ENCODE peak calls at places on chromosomes 3 and 15, in ten cellular contexts. One of them, this sample, is unnamed.

GRCh38 chr3:58784425-58784824 is 117.9 kb upstream of the FAM3D start:
- DNase-seq in stomach: no peak
- DNase-seq in K562: no peak
- DNase-seq in spleen: no peak
- DNase-seq in GM12878: no peak
- DNase-seq in GM12891: no peak
- DNase-seq in upper lobe of left lung: no peak
- DNase-seq in esophagus muscularis mucosa: no peak
- DNase-seq in transverse colon: no peak
- DNase-seq in vagina: no peak
- DNase-seq in this sample: no peak

GRCh38 chr15:31522056-31522455 is 195.4 kb downstream of the KLF13 start:
- DNase-seq in stomach: no peak
- DNase-seq in K562: no peak
- DNase-seq in spleen: no peak
- DNase-seq in GM12878: no peak
- DNase-seq in GM12891: no peak
- DNase-seq in upper lobe of left lung: no peak
- DNase-seq in esophagus muscularis mucosa: no peak
- DNase-seq in transverse colon: no peak
- DNase-seq in vagina: no peak
- DNase-seq in this sample: no peak

GRCh38 chr3:122356402-122356801 is 26.6 kb downstream of the MIX23 start:
- DNase-seq in stomach: peak; percentile 67
- DNase-seq in K562: peak; percentile 16
- DNase-seq in spleen: no peak
- DNase-seq in GM12878: no peak
- DNase-seq in GM12891: peak; percentile 13
- DNase-seq in upper lobe of left lung: peak; percentile 22
- DNase-seq in esophagus muscularis mucosa: no peak
- DNase-seq in transverse colon: peak; percentile 78
- DNase-seq in vagina: no peak
- DNase-seq in this sample: no peak

GRCh38 chr3:11717768-11718581 is 74.3 kb upstream of the VGLL4 start:
- DNase-seq in stomach: no peak
- DNase-seq in K562: no peak
- DNase-seq in spleen: no peak
- DNase-seq in GM12878: no peak
- DNase-seq in GM12891: no peak
- DNase-seq in upper lobe of left lung: no peak
- DNase-seq in esophagus muscularis mucosa: no peak
- DNase-seq in transverse colon: no peak
- DNase-seq in vagina: no peak
- DNase-seq in this sample: no peak

GRCh38 chr3:12442654-12443501 is 41.4 kb upstream of the TSEN2 start:
- DNase-seq in stomach: no peak
- DNase-seq in K562: no peak
- DNase-seq in spleen: no peak
- DNase-seq in GM12878: no peak
- DNase-seq in GM12891: no peak
- DNase-seq in upper lobe of left lung: no peak
- DNase-seq in esophagus muscularis mucosa: no peak
- DNase-seq in transverse colon: no peak
- DNase-seq in vagina: no peak
- DNase-seq in this sample: no peak

GRCh38 chr3:170572665-170573253 is 13.1 kb downstream of the SLC7A14 start:
- DNase-seq in stomach: no peak
- DNase-seq in K562: no peak
- DNase-seq in spleen: no peak
- DNase-seq in GM12878: peak; percentile 40
- DNase-seq in GM12891: no peak
- DNase-seq in upper lobe of left lung: no peak
- DNase-seq in esophagus muscularis mucosa: no peak
- DNase-seq in transverse colon: no peak
- DNase-seq in vagina: no peak
- DNase-seq in this sample: no peak

GRCh38 chr3:114626751-114627150 is 332.9 kb downstream of the TIGIT start:
- DNase-seq in stomach: no peak
- DNase-seq in K562: no peak
- DNase-seq in spleen: no peak
- DNase-seq in GM12878: no peak
- DNase-seq in GM12891: no peak
- DNase-seq in upper lobe of left lung: no peak
- DNase-seq in esophagus muscularis mucosa: no peak
- DNase-seq in transverse colon: no peak
- DNase-seq in vagina: no peak
- DNase-seq in this sample: no peak

GRCh38 chr3:196463804-196464203 is 31.6 kb upstream of the UBXN7 start:
- DNase-seq in stomach: no peak
- DNase-seq in K562: no peak
- DNase-seq in spleen: no peak
- DNase-seq in GM12878: no peak
- DNase-seq in GM12891: no peak
- DNase-seq in upper lobe of left lung: no peak
- DNase-seq in esophagus muscularis mucosa: no peak
- DNase-seq in transverse colon: no peak
- DNase-seq in vagina: no peak
- DNase-seq in this sample: no peak

GRCh38 chr3:184687363-184688049 is 24.4 kb downstream of the MAGEF1 start:
- DNase-seq in stomach: no peak
- DNase-seq in K562: no peak
- DNase-seq in spleen: peak; percentile 87
- DNase-seq in GM12878: no peak
- DNase-seq in GM12891: no peak
- DNase-seq in upper lobe of left lung: peak; percentile 88
- DNase-seq in esophagus muscularis mucosa: no peak
- DNase-seq in transverse colon: no peak
- DNase-seq in vagina: no peak
- DNase-seq in this sample: no peak

GRCh38 chr3:61387817-61388216 is 136.6 kb upstream of the FHIT start:
- DNase-seq in stomach: no peak
- DNase-seq in K562: no peak
- DNase-seq in spleen: no peak
- DNase-seq in GM12878: no peak
- DNase-seq in GM12891: no peak
- DNase-seq in upper lobe of left lung: no peak
- DNase-seq in esophagus muscularis mucosa: no peak
- DNase-seq in transverse colon: no peak
- DNase-seq in vagina: no peak
- DNase-seq in this sample: no peak

GRCh38 chr3:112463250-112463649 is 36.0 kb downstream of the BTLA start:
- DNase-seq in stomach: no peak
- DNase-seq in K562: no peak
- DNase-seq in spleen: no peak
- DNase-seq in GM12878: peak; percentile 60
- DNase-seq in GM12891: no peak
- DNase-seq in upper lobe of left lung: no peak
- DNase-seq in esophagus muscularis mucosa: no peak
- DNase-seq in transverse colon: no peak
- DNase-seq in vagina: no peak
- DNase-seq in this sample: no peak

GRCh38 chr15:73326157-73326556 is 42.6 kb downstream of the HCN4 start:
- DNase-seq in stomach: no peak
- DNase-seq in K562: no peak
- DNase-seq in spleen: peak; percentile 24
- DNase-seq in GM12878: no peak
- DNase-seq in GM12891: no peak
- DNase-seq in upper lobe of left lung: no peak
- DNase-seq in esophagus muscularis mucosa: no peak
- DNase-seq in transverse colon: no peak
- DNase-seq in vagina: no peak
- DNase-seq in this sample: no peak

GRCh38 chr3:185796431-185797107 is 28.3 kb downstream of the IGF2BP2 start:
- DNase-seq in stomach: peak; percentile 56
- DNase-seq in K562: no peak
- DNase-seq in spleen: no peak
- DNase-seq in GM12878: no peak
- DNase-seq in GM12891: no peak
- DNase-seq in upper lobe of left lung: no peak
- DNase-seq in esophagus muscularis mucosa: no peak
- DNase-seq in transverse colon: peak; percentile 23
- DNase-seq in vagina: no peak
- DNase-seq in this sample: no peak

GRCh38 chr15:23881299-23881698 is 194.2 kb upstream of the NDN start:
- DNase-seq in stomach: no peak
- DNase-seq in K562: no peak
- DNase-seq in spleen: no peak
- DNase-seq in GM12878: no peak
- DNase-seq in GM12891: no peak
- DNase-seq in upper lobe of left lung: no peak
- DNase-seq in esophagus muscularis mucosa: no peak
- DNase-seq in transverse colon: no peak
- DNase-seq in vagina: no peak
- DNase-seq in this sample: no peak

GRCh38 chr3:37988931-37989525 is 1.6 kb upstream of the VILL start:
- DNase-seq in stomach: no peak
- DNase-seq in K562: no peak
- DNase-seq in spleen: peak; percentile 67
- DNase-seq in GM12878: no peak
- DNase-seq in GM12891: no peak
- DNase-seq in upper lobe of left lung: no peak
- DNase-seq in esophagus muscularis mucosa: no peak
- DNase-seq in transverse colon: no peak
- DNase-seq in vagina: no peak
- DNase-seq in this sample: no peak
- TF ChIP-seq POLR2AphosphoS5 in stomach: no peak
- TF ChIP-seq POLR2AphosphoS5 in K562: no peak
- TF ChIP-seq POLR2AphosphoS5 in spleen: no peak
- TF ChIP-seq POLR2AphosphoS5 in GM12878: no peak
- TF ChIP-seq POLR2AphosphoS5 in GM12891: no peak
- TF ChIP-seq POLR2AphosphoS5 in upper lobe of left lung: no peak
- TF ChIP-seq POLR2AphosphoS5 in esophagus muscularis mucosa: no peak
- TF ChIP-seq POLR2AphosphoS5 in transverse colon: no peak
- TF ChIP-seq POLR2AphosphoS5 in vagina: no peak
- TF ChIP-seq POLR2AphosphoS5 in this sample: no peak

GRCh38 chr3:179149239-179149887 is 1.2 kb downstream of the PIK3CA start:
- DNase-seq in stomach: no peak
- DNase-seq in K562: peak; percentile 10
- DNase-seq in spleen: no peak
- DNase-seq in GM12878: peak; percentile 53
- DNase-seq in GM12891: no peak
- DNase-seq in upper lobe of left lung: no peak
- DNase-seq in esophagus muscularis mucosa: no peak
- DNase-seq in transverse colon: peak; percentile 26
- DNase-seq in vagina: no peak
- DNase-seq in this sample: no peak

GRCh38 chr3:179149951-179150350 is 1.8 kb downstream of the PIK3CA start:
- DNase-seq in stomach: no peak
- DNase-seq in K562: no peak
- DNase-seq in spleen: no peak
- DNase-seq in GM12878: no peak
- DNase-seq in GM12891: no peak
- DNase-seq in upper lobe of left lung: no peak
- DNase-seq in esophagus muscularis mucosa: no peak
- DNase-seq in transverse colon: no peak
- DNase-seq in vagina: no peak
- DNase-seq in this sample: no peak

GRCh38 chr3:179147571-179148445 is at the start of gene PIK3CA:
- DNase-seq in stomach: peak; percentile 94
- DNase-seq in K562: peak; percentile 90
- DNase-seq in spleen: peak; percentile 97
- DNase-seq in GM12878: peak; percentile 96
- DNase-seq in GM12891: peak; percentile 70
- DNase-seq in upper lobe of left lung: no peak
- DNase-seq in esophagus muscularis mucosa: peak; percentile 98
- DNase-seq in transverse colon: peak; percentile 96
- DNase-seq in vagina: no peak
- DNase-seq in this sample: peak; percentile 64

GRCh38 chr3:179146911-179147570 is 1.1 kb upstream of the PIK3CA start:
- DNase-seq in stomach: no peak
- DNase-seq in K562: peak; percentile 55
- DNase-seq in spleen: no peak
- DNase-seq in GM12878: peak; percentile 42
- DNase-seq in GM12891: no peak
- DNase-seq in upper lobe of left lung: no peak
- DNase-seq in esophagus muscularis mucosa: no peak
- DNase-seq in transverse colon: peak; percentile 7
- DNase-seq in vagina: no peak
- DNase-seq in this sample: no peak

GRCh38 chr3:179148446-179149238 is 485 bp downstream of the PIK3CA start:
- DNase-seq in stomach: peak; percentile 54
- DNase-seq in K562: peak; percentile 32
- DNase-seq in spleen: peak; percentile 96
- DNase-seq in GM12878: no peak
- DNase-seq in GM12891: peak; percentile 25
- DNase-seq in upper lobe of left lung: peak; percentile 95
- DNase-seq in esophagus muscularis mucosa: no peak
- DNase-seq in transverse colon: peak; percentile 54
- DNase-seq in vagina: no peak
- DNase-seq in this sample: peak; percentile 25
- TF ChIP-seq POLR2A in stomach: no peak
- TF ChIP-seq POLR2A in K562: no peak
- TF ChIP-seq POLR2A in spleen: no peak
- TF ChIP-seq POLR2A in GM12878: peak; percentile 61
- TF ChIP-seq POLR2A in GM12891: peak; percentile 12
- TF ChIP-seq POLR2A in upper lobe of left lung: no peak
- TF ChIP-seq POLR2A in esophagus muscularis mucosa: no peak
- TF ChIP-seq POLR2A in transverse colon: peak; percentile 54
- TF ChIP-seq POLR2A in vagina: no peak
- TF ChIP-seq POLR2A in this sample: peak; percentile 52

DNA sequence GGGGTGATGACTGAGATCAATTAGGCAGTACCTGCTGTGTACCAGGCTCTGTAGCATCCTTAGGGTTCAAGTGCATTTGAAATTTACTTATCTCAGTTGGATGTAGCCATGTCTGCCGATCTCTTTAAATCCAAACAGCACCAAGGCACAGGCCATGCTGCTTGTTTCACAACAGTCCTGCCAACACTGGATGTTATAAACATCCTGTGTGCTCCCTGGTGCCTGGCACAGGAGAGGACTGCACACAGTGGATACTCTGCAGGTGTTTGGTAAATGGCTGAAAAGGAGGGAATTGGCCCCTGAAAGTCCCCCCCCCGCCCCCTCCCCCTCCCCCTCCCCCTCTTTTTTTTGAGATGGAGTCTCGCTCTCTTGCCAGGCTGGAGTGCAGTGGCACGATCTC is 27.0 kb downstream of the CTSH start:
- DNase-seq in stomach: no peak
- DNase-seq in K562: no peak
- DNase-seq in spleen: no peak
- DNase-seq in GM12878: no peak
- DNase-seq in GM12891: no peak
- DNase-seq in upper lobe of left lung: no peak
- DNase-seq in esophagus muscularis mucosa: no peak
- DNase-seq in transverse colon: no peak
- DNase-seq in vagina: no peak
- DNase-seq in this sample: no peak
- TF ChIP-seq POLR2AphosphoS5 in stomach: no peak
- TF ChIP-seq POLR2AphosphoS5 in K562: no peak
- TF ChIP-seq POLR2AphosphoS5 in spleen: no peak
- TF ChIP-seq POLR2AphosphoS5 in GM12878: no peak
- TF ChIP-seq POLR2AphosphoS5 in GM12891: no peak
- TF ChIP-seq POLR2AphosphoS5 in upper lobe of left lung: no peak
- TF ChIP-seq POLR2AphosphoS5 in esophagus muscularis mucosa: no peak
- TF ChIP-seq POLR2AphosphoS5 in transverse colon: peak; percentile 38
- TF ChIP-seq POLR2AphosphoS5 in vagina: no peak
- TF ChIP-seq POLR2AphosphoS5 in this sample: no peak

DNA sequence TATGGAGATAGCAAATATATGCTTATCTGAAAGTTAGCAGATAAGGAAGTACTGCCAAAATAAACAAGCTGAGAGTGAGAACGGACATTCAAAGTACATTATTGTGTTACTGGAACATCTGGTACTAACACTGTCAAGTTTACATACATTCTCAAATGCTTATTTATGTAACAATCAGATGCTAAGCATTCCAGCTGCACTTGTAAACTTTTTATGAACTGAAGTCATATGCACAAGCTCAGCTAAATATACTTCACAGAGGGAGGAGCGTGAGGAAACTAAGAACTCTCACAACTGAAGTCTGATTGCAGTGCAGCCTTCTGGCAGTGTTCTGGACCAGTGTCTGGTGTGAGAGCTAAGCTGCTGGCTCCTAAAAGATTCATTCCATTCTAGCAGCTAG is 223.7 kb upstream of the NANOGP8 start:
- DNase-seq in stomach: no peak
- DNase-seq in K562: no peak
- DNase-seq in spleen: no peak
- DNase-seq in GM12878: no peak
- DNase-seq in GM12891: no peak
- DNase-seq in upper lobe of left lung: no peak
- DNase-seq in esophagus muscularis mucosa: no peak
- DNase-seq in transverse colon: peak; percentile 38
- DNase-seq in vagina: no peak
- DNase-seq in this sample: no peak
- TF ChIP-seq POLR2A in stomach: no peak
- TF ChIP-seq POLR2A in K562: no peak
- TF ChIP-seq POLR2A in spleen: no peak
- TF ChIP-seq POLR2A in GM12878: no peak
- TF ChIP-seq POLR2A in GM12891: no peak
- TF ChIP-seq POLR2A in upper lobe of left lung: no peak
- TF ChIP-seq POLR2A in esophagus muscularis mucosa: no peak
- TF ChIP-seq POLR2A in transverse colon: no peak
- TF ChIP-seq POLR2A in vagina: no peak
- TF ChIP-seq POLR2A in this sample: no peak